ENCODE peak calls at places on chromosomes 6 and 20, in five cellular contexts. S is H9, M is left lung, X is IMR-90, N is heart right ventricle. P is an unnamed sample. For H3K4me1, the result is how much of the 10 kb centered on the place peaks cover.

GRCh38 chr6:40953486-40953885 is 85.5 kb downstream of the UNC5CL start:
- DNase-seq in S (no peak), X (no peak), M (no peak), N (no peak), P (no peak)

GRCh38 chr20:10982692-10983091 is 308.9 kb upstream of the JAG1 start:
- DNase-seq in X (peak), M (no peak), S (no peak), N (peak), P (peak)

GRCh38 chr6:113488812-113489685 is 368.1 kb upstream of the MARCKS start:
- DNase-seq in N (no peak), X (no peak), M (no peak), S (no peak), P (no peak)

GRCh38 chr6:144007779-144008500 is at the start of gene PLAGL1:
- DNase-seq in N (peak), M (peak), X (peak), S (peak), P (peak)

GRCh38 chr6:157748839-157749571 is 74.0 kb upstream of the SNX9 start:
- DNase-seq in M (no peak), S (no peak), N (no peak), X (no peak), P (no peak)

GRCh38 chr20:49231461-49231860 is 12.2 kb downstream of the DDX27 start:
- DNase-seq in M (no peak), S (no peak), N (no peak), X (no peak), P (no peak)

GRCh38 chr6:166737231-166737630 is 110.2 kb upstream of the RPS6KA2 start:
- DNase-seq in N (no peak), M (no peak), S (no peak), X (no peak), P (no peak)

GRCh38 chr20:10671221-10671849 is 2.5 kb downstream of the JAG1 start:
- DNase-seq in N (peak), S (peak), M (peak), X (peak), P (peak)

GRCh38 chr6:21537660-21538059 is 55.9 kb upstream of the SOX4 start:
- DNase-seq in X (no peak), M (no peak), N (no peak), S (no peak), P (no peak)

GRCh38 chr6:15242937-15243614 is 2.8 kb upstream of the JARID2 start:
- DNase-seq in X (no peak), M (no peak), N (no peak), S (peak), P (no peak)

DNA sequence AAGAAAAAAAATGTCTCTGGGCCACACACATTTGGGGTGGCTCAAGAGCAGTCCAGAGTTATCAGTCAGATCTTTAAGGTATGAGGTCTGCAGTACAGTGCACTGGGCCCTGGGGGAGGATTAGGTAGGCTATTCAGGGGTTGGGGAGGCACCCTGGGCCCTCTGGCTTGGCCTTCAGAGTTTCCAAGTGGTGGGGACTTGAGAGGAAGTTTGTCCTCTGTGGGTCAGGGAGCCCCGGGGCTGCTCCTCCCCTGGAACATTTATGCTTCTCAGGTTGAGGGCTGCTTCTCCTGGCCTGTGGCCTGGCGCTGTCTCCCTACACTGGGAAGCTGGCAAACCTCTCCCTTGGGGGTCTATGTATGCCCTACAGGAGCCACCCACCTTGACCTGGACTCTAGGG is 46.0 kb downstream of the PTK7 start:
- DNase-seq in N (no peak), M (no peak), X (no peak), S (no peak), P (no peak)
- H3K4me1 ChIP-seq in N (under half), M (under half), X (half or more), S (under half), P (under half)

GRCh38 chr6:11585426-11586016 is 48.0 kb downstream of the TMEM170B start:
- DNase-seq in X (peak), N (no peak), S (no peak), M (no peak), P (no peak)

GRCh38 chr6:11592289-11592906 is 54.8 kb downstream of the TMEM170B start:
- DNase-seq in N (no peak), S (no peak), M (no peak), X (peak), P (no peak)

GRCh38 chr6:11586574-11586973 is 49.0 kb downstream of the TMEM170B start:
- DNase-seq in S (no peak), M (no peak), N (no peak), X (peak), P (no peak)

GRCh38 chr6:11586117-11586516 is 48.6 kb downstream of the TMEM170B start:
- DNase-seq in N (no peak), M (no peak), X (no peak), S (no peak), P (no peak)

DNA sequence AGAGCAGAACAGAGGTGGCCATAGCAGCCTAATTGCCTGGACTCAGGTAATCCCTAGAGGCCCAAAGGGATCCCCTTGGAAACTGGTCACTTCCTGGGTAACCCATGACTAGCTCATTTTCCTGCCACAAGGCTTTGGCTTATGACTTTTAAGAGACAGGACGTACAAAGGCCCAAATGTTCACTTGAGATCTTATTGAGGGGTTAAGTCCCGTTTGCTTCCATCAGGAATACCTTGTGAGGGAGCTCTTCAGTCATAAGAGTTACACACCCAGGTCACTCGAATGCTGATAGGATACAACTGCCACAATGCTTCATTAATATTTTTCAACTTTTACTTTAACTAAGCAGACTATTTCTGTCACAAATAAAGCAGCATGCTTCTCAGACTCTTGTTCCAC is 51.7 kb downstream of the TMEM170B start:
- DNase-seq in M (no peak), N (no peak), S (no peak), X (peak), P (no peak)
- TF ChIP-seq CTCF in M (no peak), N (no peak), S (no peak), X (no peak), P (no peak)

DNA sequence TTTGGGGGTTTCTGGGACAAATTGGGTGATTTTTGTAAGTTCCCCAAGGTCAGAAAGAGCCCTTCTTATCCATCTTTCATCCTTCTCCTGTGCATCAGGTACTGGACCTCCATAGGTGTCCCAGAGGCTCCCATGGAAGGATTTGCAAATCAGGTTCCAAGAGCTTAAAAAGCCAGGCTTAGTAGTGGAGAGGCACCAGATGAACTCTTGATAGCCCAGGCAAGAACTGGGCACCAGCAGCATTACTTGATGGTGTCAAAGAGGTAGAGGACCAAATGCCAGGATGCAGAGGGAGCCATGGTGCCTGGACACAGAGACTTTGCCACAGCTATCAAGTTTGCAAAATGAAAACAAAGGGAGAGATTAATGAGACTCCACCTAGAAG is 20.9 kb upstream of the TRAM2 start:
- DNase-seq in N (no peak), M (no peak), X (no peak), S (no peak), P (no peak)
- H3K4me1 ChIP-seq in N (under half), M (under half), X (under half), S (under half), P (under half)

DNA sequence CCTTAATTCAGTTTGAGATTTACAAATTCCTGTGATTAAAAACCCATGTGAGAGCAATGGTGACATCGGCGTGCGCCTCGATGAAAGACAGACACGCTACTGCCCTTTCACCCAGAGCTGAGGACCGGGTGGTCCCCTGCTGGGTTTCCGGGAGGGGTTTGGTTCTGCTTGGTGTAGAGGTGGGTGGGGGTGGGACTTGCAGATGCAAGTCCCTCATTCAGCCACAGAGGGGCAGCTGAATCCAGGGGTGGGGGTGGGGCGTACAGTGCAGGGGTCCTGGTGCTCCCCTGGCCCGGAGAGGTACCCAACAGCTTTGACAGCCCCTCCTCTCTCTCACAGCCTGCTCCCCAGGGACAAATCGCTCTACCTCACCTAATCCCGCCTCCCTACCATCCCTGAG is 118.7 kb downstream of the JPH2 start:
- DNase-seq in M (no peak), N (no peak), S (no peak), X (no peak), P (no peak)
- TF ChIP-seq CTCF in M (no peak), N (no peak), S (peak), X (no peak), P (no peak)

DNA sequence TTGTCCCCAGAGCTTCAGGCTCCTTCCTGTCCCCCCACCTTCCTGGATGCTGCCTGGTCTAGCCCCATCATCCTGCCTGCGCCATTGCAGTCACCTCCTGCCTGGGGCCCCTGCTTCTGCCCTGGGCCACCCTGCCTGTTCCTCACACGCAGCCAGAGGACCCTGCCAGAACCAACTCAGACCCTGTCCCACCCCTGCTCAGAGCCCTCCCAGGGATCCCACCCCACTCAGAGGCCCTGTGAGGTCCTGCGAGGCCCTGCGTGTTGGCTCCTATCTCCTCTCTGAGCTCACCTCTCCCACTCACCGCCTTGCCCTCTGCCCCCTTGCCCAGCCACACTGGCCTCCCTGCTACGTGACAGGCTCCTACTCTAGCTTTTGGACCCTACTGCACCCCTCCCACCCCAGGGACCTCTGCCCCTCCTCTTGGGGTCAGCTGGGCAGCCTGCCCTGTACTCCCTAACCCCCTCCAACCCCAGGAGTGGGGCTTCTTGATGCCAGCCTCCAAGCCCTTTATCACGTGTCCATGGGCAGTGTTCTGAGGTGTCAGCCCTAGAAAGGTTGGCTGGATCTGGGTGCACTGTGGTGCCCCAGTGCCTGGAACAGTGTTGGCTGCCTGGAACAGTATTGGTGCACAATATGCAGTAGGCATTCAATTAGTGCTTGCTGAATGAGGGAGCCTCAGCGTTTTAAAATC is 68.3 kb downstream of the CEBPB start:
- DNase-seq in M (no peak), X (no peak), S (no peak), N (no peak), P (no peak)
- H3K4me1 ChIP-seq in M (under half), X (under half), S (under half), N (under half), P (under half)

GRCh38 chr20:15068486-15068885 is 731.1 kb upstream of the FLRT3 start:
- DNase-seq in M (no peak), S (no peak), X (no peak), N (no peak), P (no peak)
- TF ChIP-seq CTCF in M (no peak), S (no peak), X (no peak), N (no peak), P (no peak)